ENCODE peak calls at places on chromosomes 6 and 20, in ten cellular contexts. F is HL-60, D is lower leg skin, Y is cardiac muscle cell, Q is GM12865, B is OCI-LY7, K is AG04450, M is A549, E is HFF-Myc, W is body of pancreas. C is an unnamed sample.

GRCh38 chr6:129890164-129890563 is 29.0 kb upstream of the TMEM244 start:
- DNase-seq in F (no peak), W (no peak), E (no peak), Y (no peak), D (no peak), K (no peak), M (no peak), Q (peak), B (no peak), C (peak)

GRCh38 chr6:33416386-33417126 is 1.4 kb downstream of the CUTA start:
- DNase-seq in D (no peak), Q (peak), M (no peak), E (no peak), B (no peak), Y (no peak), F (no peak), K (no peak), W (no peak), C (no peak)

GRCh38 chr6:81875776-81876293 is 123.4 kb upstream of the TENT5A start:
- DNase-seq in W (no peak), B (no peak), Q (no peak), F (no peak), M (no peak), D (no peak), E (no peak), Y (no peak), K (no peak), C (no peak)

GRCh38 chr6:155077784-155078183 is 82.7 kb downstream of the TIAM2 start:
- DNase-seq in E (no peak), M (no peak), Y (no peak), B (no peak), W (no peak), F (no peak), Q (no peak), D (no peak), K (no peak), C (peak)

GRCh38 chr6:65818576-65818975 is 111.5 kb upstream of the EYS start:
- DNase-seq in B (no peak), K (no peak), W (no peak), Y (no peak), Q (no peak), D (no peak), M (no peak), F (no peak), E (no peak), C (no peak)

GRCh38 chr6:169890049-169890448 is 138.6 kb downstream of the ERMARD start:
- DNase-seq in K (no peak), B (no peak), W (no peak), Q (no peak), D (no peak), E (no peak), M (no peak), Y (no peak), F (no peak), C (no peak)

GRCh38 chr6:100366419-100366818 is 98.3 kb downstream of the SIM1 start:
- DNase-seq in Y (no peak), D (no peak), Q (no peak), M (peak), W (no peak), B (no peak), E (no peak), K (no peak), F (peak), C (peak)

GRCh38 chr6:134173936-134174789 is 121.7 kb upstream of the SLC2A12 start:
- DNase-seq in M (peak), F (peak), W (peak), K (peak), B (peak), D (peak), Q (peak), Y (peak), E (peak), C (peak)

GRCh38 chr6:53347921-53348435 is 772 bp downstream of the ELOVL5 start:
- DNase-seq in D (no peak), K (no peak), F (no peak), W (peak), B (peak), E (no peak), Q (peak), M (peak), Y (peak), C (peak)

GRCh38 chr6:100463685-100464161 is 998 bp downstream of the SIM1 start:
- DNase-seq in E (no peak), M (no peak), B (no peak), W (no peak), Q (no peak), D (no peak), Y (no peak), F (no peak), K (no peak), C (no peak)

GRCh38 chr6:10595731-10596664 is 74.8 kb downstream of the GCNT2 start:
- DNase-seq in E (no peak), Y (no peak), W (no peak), D (no peak), K (no peak), Q (peak), F (peak), B (no peak), M (no peak), C (no peak)

GRCh38 chr6:5996701-5997419 is 9.9 kb downstream of the NRN1 start:
- DNase-seq in Y (peak), M (no peak), Q (no peak), D (no peak), E (no peak), F (no peak), B (no peak), W (no peak), K (no peak), C (no peak)

GRCh38 chr6:144285798-144286502 is 815 bp downstream of the UTRN start:
- DNase-seq in B (no peak), F (peak), M (peak), D (peak), Y (peak), K (no peak), E (no peak), W (peak), Q (peak), C (peak)

GRCh38 chr6:122789862-122790739 is 1.0 kb downstream of the SMPDL3A start:
- DNase-seq in B (no peak), W (no peak), Q (peak), M (no peak), E (no peak), D (no peak), Y (peak), K (no peak), F (peak), C (peak)

GRCh38 chr6:18155864-18156396 is 708 bp downstream of the KDM1B start:
- DNase-seq in Q (peak), B (peak), D (peak), F (peak), Y (peak), K (no peak), E (no peak), W (peak), M (peak), C (peak)

GRCh38 chr6:72422126-72422680 is 199.7 kb upstream of the KCNQ5 start:
- DNase-seq in M (no peak), Q (no peak), K (no peak), E (no peak), D (no peak), W (no peak), B (no peak), F (no peak), Y (no peak), C (no peak)

GRCh38 chr20:4413314-4414045 is 308.2 kb upstream of the PRND start:
- DNase-seq in W (no peak), Q (no peak), F (peak), E (no peak), D (no peak), Y (no peak), K (no peak), M (no peak), B (no peak), C (no peak)

GRCh38 chr6:13638626-13639025 is 23.5 kb downstream of the NOL7 start:
- DNase-seq in F (peak), W (no peak), K (no peak), M (no peak), Y (no peak), E (no peak), Q (no peak), B (no peak), D (no peak), C (no peak)
- H3K4me3 ChIP-seq in F (no peak), W (no peak), K (no peak), M (no peak), Y (no peak), E (no peak), Q (no peak), B (no peak), D (no peak), C (no peak)

GRCh38 chr6:126153661-126154060 is 167.3 kb downstream of the TRMT11 start:
- DNase-seq in F (no peak), D (no peak), B (no peak), Y (no peak), W (no peak), M (no peak), Q (no peak), K (no peak), E (peak), C (peak)
- TF ChIP-seq CTCF in F (no peak), D (no peak), B (no peak), Y (no peak), W (no peak), M (no peak), Q (no peak), K (no peak), E (no peak), C (no peak)

DNA sequence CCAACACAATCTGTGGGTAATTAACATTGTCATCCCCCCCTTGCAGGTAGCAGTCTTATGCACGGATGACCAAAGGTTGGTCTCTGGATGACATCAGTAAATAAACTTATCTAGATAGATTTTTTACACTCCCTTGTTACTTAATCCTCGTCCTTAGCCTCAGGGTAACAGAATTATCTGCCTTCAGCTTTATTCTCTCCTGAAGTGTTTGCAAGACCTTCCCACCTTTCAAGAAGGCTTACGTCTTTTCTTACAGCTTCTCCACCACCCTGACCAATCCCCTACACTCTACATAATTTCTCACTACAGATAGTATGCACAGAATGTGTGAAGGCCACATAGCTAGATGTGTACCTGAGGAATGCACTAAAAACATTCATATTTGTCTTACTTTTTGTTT is 434.8 kb upstream of the HTR1E start:
- DNase-seq in F (no peak), B (no peak), M (no peak), W (no peak), Q (no peak), D (no peak), Y (no peak), E (no peak), K (no peak), C (no peak)
- H3K4me3 ChIP-seq in F (no peak), B (no peak), M (no peak), W (no peak), Q (no peak), D (no peak), Y (no peak), E (no peak), K (no peak), C (no peak)

GRCh38 chr20:62359491-62360121 is 7.5 kb downstream of the LAMA5 start:
- DNase-seq in K (no peak), Y (no peak), M (peak), E (no peak), F (no peak), B (no peak), D (no peak), Q (no peak), W (no peak), C (peak)
- TF ChIP-seq CTCF in K (no peak), Y (no peak), M (no peak), E (no peak), F (no peak), B (no peak), D (no peak), Q (no peak), W (no peak), C (no peak)

GRCh38 chr20:35601990-35602389 is 13.6 kb upstream of the SPAG4 start:
- DNase-seq in F (no peak), M (no peak), Y (no peak), W (no peak), D (no peak), K (no peak), E (no peak), B (no peak), Q (no peak), C (no peak)
- H3K4me3 ChIP-seq in F (peak), M (peak), Y (peak), W (peak), D (no peak), K (peak), E (peak), B (peak), Q (peak), C (peak)

DNA sequence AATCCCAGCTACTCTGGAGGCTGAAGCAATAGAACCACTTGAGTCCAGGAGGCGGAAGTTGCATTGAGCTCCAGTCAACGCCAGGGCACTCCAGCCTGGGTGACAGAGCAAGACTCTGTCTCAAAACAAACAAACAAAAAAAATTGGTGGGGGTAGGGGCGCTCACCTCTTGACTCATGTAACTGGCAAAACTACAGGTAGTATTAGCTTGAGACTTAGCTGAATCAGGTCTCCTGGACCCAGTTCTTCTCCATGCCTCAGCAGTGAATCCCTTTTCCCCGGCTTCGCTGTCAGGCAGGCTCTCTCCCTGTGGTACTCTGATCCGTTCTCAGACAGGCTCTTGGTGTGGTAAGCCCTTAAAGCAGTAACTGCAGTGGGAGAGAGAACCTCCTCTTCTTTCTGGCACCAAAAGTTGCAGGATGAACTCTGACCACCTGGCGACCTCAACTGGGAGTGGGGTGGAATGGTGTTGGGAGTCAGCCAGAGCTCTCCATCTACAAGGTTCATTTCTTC is 12.9 kb downstream of the SLC9A8 start:
- DNase-seq in D (no peak), F (no peak), B (no peak), Q (no peak), K (no peak), M (no peak), Y (no peak), W (no peak), E (no peak), C (no peak)
- TF ChIP-seq CTCF in D (no peak), F (no peak), B (no peak), Q (no peak), K (no peak), M (peak), Y (no peak), W (no peak), E (no peak), C (no peak)

GRCh38 chr6:165637591-165637990 is 25.4 kb downstream of the PDE10A start:
- DNase-seq in M (no peak), E (no peak), Q (no peak), K (no peak), F (no peak), D (no peak), Y (no peak), B (no peak), W (no peak), C (peak)
- H3K4me3 ChIP-seq in M (no peak), E (no peak), Q (no peak), K (no peak), F (no peak), D (no peak), Y (no peak), B (no peak), W (no peak), C (no peak)

C was measured in fibroblast of villous mesenchyme.